ENCODE peak calls at places on chromosomes 7 and 10, in six cellular contexts. D is neuronal stem cell, X is H9, Q is IMR-90, B is trophoblast cell, R is H1. T is an unnamed sample.

GRCh38 chr7:999149-999883 is 16.3 kb downstream of the CYP2W1 start:
- DNase-seq in D (no peak), X (no peak), Q (no peak), B (peak), R (no peak), T (no peak)

GRCh38 chr7:129376076-129376777 is 58.0 kb upstream of the STRIP2 start:
- DNase-seq in D (no peak), X (no peak), Q (peak), B (peak), R (no peak), T (peak)

GRCh38 chr10:44883581-44884331 is 27.4 kb upstream of the TMEM72 start:
- DNase-seq in D (no peak), X (no peak), Q (no peak), B (no peak), R (no peak), T (no peak)

GRCh38 chr10:693506-693905 is 4.0 kb upstream of the DIP2C start:
- DNase-seq in D (no peak), X (no peak), Q (peak), B (no peak), R (no peak), T (no peak)

GRCh38 chr10:71611131-71611530 is 108.4 kb downstream of the C10orf105 start:
- DNase-seq in D (no peak), X (no peak), Q (no peak), B (no peak), R (no peak), T (no peak)

GRCh38 chr7:133585003-133585668 is 332.3 kb downstream of the EXOC4 start:
- DNase-seq in D (no peak), X (no peak), Q (no peak), B (no peak), R (no peak), T (peak)

GRCh38 chr10:109341986-109342385 is 581.3 kb downstream of the XPNPEP1 start:
- DNase-seq in D (no peak), X (no peak), Q (no peak), B (no peak), R (no peak), T (no peak)

GRCh38 chr10:93274419-93274818 is 200.7 kb downstream of the CYP26A1 start:
- DNase-seq in D (no peak), X (no peak), Q (no peak), B (peak), R (no peak), T (no peak)

GRCh38 chr10:102455893-102456471 is 4.6 kb upstream of the C10orf95 start:
- DNase-seq in D (no peak), X (peak), Q (peak), B (peak), R (no peak), T (peak)

GRCh38 chr10:90023950-90024349 is 322.6 kb downstream of the KIF20B start:
- DNase-seq in D (no peak), X (no peak), Q (no peak), B (no peak), R (no peak), T (no peak)

GRCh38 chr7:129831424-129832058 is 121.2 kb downstream of the UBE2H start:
- DNase-seq in D (peak), X (no peak), Q (peak), B (peak), R (no peak), T (peak)

DNA sequence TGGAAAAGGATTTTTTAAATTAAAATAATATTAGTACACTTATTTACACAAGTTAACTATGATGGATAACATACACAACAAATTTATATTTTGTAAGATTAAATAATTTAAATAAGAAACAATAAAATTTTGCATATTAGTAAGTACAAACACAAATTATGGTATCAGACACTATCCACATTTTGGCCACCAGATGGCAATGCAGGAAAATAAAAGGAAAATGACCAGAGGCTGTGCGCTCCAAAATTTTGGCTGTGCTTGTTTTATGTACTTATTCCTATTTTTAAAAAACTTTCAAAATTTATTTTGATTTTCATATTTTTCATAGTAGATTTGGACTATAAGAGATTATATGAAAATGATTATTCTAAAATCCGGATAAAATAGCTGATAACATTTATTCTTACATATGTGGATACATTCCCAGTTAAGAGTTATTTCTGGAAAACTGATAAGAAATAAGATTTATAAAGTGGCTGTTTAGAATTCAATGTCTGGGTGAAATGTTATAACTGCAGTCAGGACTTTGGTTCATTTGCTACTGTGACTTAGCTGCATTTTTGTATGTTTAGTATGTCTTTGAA is 274.7 kb upstream of the HGF start:
- DNase-seq in D (peak), X (no peak), Q (peak), B (peak), R (no peak), T (peak)
- H2AFZ ChIP-seq in D (no peak), X (no peak), Q (no peak), B (no peak), R (no peak), T (no peak)

GRCh38 chr10:126683466-126683865 is 13.0 kb upstream of the C10orf90 start:
- DNase-seq in D (no peak), X (no peak), Q (no peak), B (no peak), R (no peak), T (no peak)

GRCh38 chr10:126684171-126684745 is 13.8 kb upstream of the C10orf90 start:
- DNase-seq in D (no peak), X (no peak), Q (no peak), B (peak), R (no peak), T (peak)

GRCh38 chr10:126685756-126686155 is 15.3 kb upstream of the C10orf90 start:
- DNase-seq in D (no peak), X (no peak), Q (no peak), B (no peak), R (no peak), T (no peak)

GRCh38 chr10:126686732-126687693 is 16.5 kb upstream of the C10orf90 start:
- DNase-seq in D (no peak), X (peak), Q (no peak), B (no peak), R (no peak), T (peak)

DNA sequence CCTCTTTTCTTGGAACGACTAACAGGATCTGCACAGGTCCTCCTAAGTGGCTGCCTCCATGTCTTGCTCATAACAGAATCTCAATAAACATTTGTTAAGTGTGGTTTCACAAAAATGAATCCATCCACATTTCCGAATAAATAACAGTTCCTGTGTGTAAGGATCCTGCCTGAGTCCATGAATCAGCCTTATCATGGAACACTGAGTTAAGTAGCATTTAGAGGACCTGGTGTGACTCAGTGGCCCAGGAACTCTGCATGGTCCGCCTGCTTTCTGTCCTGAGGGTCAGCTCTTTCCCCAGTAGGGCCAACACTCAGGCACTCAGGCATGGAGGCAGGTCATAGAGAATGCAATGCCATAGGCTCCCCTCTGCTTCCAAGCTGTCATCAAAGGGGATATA is 15.8 kb upstream of the C10orf90 start:
- DNase-seq in D (no peak), X (no peak), Q (no peak), B (no peak), R (no peak), T (peak)
- H3K14ac ChIP-seq in D (no peak), X (no peak), Q (no peak), B (no peak), R (no peak), T (no peak)

DNA sequence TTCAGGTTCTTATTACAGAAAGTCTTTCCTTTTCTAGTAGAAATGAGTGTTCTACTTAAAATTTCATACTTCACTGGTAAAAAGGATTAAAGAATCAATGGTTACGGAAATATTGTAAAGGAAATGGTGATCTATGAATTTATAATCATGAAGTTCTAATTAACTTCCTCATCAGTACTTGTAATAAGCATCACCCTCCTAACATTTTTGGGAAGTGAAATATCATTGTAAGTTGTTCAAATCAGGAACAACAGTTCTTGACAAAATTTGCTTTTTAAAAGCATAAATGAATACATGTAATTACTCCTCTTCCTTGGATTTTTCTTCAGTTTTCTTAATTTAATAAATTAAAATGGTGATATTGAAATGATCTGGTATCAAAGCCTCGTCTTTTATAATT is 5.6 kb upstream of the PCGF5 start:
- DNase-seq in D (no peak), X (no peak), Q (no peak), B (no peak), R (no peak), T (no peak)
- H2AFZ ChIP-seq in D (no peak), X (no peak), Q (no peak), B (no peak), R (no peak), T (no peak)

DNA sequence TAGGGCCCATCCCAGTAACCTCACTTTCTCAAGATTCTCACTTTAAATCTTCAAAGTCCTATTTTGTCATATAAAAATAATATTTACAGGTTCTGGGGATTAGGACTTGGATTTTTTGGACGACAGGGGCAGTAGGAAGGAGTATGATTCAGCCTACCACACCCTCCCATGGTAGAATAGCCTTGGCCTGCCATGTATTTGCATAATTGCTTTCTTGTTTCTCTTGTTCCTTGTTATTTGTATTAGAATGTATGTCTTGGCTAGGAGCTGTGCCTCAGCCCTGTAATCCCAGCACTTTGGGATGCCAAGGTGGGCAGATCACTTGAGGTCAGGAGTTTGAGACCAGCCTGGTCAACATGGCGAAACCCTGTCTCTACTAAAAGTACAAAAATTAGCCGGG is 92.5 kb downstream of the ELAPOR2 start:
- DNase-seq in D (no peak), X (no peak), Q (no peak), B (no peak), R (no peak), T (no peak)
- H3K14ac ChIP-seq in D (no peak), X (peak), Q (no peak), B (no peak), R (no peak), T (no peak)

GRCh38 chr7:77428777-77429231 is 12.7 kb upstream of the GSAP start:
- DNase-seq in D (no peak), X (no peak), Q (no peak), B (peak), R (no peak), T (peak)

GRCh38 chr7:77427996-77428603 is 12.0 kb upstream of the GSAP start:
- DNase-seq in D (peak), X (no peak), Q (peak), B (peak), R (no peak), T (peak)

GRCh38 chr7:77425151-77426051 is 9.3 kb upstream of the GSAP start:
- DNase-seq in D (peak), X (peak), Q (peak), B (peak), R (no peak), T (peak)

GRCh38 chr7:77426052-77426404 is 9.9 kb upstream of the GSAP start:
- DNase-seq in D (no peak), X (no peak), Q (no peak), B (no peak), R (no peak), T (no peak)

GRCh38 chr7:77426521-77427051 is 10.4 kb upstream of the GSAP start:
- DNase-seq in D (peak), X (no peak), Q (peak), B (peak), R (no peak), T (peak)
- H2AFZ ChIP-seq in D (peak), X (no peak), Q (peak), B (no peak), R (no peak), T (no peak)

DNA sequence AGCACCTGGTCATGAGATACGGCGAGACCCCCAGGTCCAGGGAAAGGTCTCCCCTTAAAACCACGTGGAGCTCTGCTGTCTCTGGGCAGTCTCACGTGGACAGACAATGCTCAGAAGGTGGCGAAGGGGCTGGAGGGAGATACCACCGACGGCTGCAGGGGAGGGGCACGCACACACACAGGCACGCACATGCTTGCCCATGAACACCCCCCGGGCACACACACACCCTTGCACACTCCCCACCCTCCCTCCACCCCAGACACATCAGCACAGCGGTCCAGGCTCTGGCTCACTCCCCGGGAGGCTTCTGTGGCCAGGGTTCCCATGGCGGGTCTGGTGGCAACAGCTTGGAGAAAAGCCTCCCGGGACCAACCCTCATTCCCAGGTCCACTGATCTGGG is 52.4 kb upstream of the TNRC18 start:
- DNase-seq in D (no peak), X (no peak), Q (no peak), B (no peak), R (no peak), T (no peak)
- H3K14ac ChIP-seq in D (no peak), X (no peak), Q (no peak), B (no peak), R (no peak), T (no peak)

DNA sequence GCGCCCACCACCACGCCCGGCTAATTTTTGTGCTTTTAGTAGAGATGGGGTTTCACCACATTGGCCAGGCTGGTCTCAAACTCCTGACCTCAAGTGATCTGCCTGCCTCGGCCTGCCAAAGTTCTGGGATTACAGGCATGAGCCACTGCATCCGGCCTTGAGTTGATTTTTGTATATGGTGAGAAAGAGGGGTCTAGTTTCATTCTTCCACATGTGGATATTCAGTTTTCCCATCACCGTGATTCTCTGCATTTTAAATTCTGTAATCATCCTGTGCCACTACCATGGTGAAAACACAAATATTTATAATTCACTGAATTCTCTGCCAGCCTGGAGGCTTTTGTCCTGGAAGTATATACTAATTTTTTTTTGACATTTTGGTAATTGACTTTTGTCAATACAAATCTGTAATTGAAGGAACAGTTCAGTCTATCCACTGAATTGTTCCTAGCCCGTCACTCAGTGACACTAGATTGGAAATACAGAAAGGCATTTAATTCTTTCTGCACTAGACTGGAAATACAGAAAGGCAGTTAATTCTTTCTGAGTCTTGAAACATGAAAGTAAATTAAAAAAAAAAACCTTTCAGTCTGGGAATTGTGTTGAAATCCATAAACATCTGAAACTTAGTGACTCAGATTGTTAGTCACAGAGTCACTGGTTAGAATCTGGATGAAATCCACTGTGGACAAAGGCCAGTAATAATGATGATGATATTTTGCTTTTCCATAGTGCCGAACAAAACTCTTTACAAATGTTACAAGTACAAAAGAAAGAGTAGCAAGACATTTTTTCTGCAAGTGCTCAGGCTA is 5.4 kb upstream of the PRTFDC1 start:
- DNase-seq in D (no peak), X (no peak), Q (peak), B (no peak), R (no peak), T (peak)
- H2AFZ ChIP-seq in D (peak), X (no peak), Q (peak), B (no peak), R (no peak), T (no peak)

GRCh38 chr10:6182454-6183098 is 20.2 kb upstream of the PFKFB3 start:
- DNase-seq in D (no peak), X (no peak), Q (no peak), B (no peak), R (no peak), T (no peak)
- H3K14ac ChIP-seq in D (peak), X (no peak), Q (no peak), B (no peak), R (no peak), T (no peak)

GRCh38 chr10:81876253-81876731 is 1.3 kb downstream of the NRG3 start:
- DNase-seq in D (peak), X (peak), Q (no peak), B (no peak), R (peak), T (no peak)

GRCh38 chr10:81873231-81873931 is 1.6 kb upstream of the NRG3 start:
- DNase-seq in D (no peak), X (no peak), Q (no peak), B (no peak), R (no peak), T (no peak)

GRCh38 chr10:81873932-81874816 is 820 bp upstream of the NRG3 start:
- DNase-seq in D (peak), X (peak), Q (no peak), B (no peak), R (peak), T (peak)

GRCh38 chr10:81875680-81876252 is 772 bp downstream of the NRG3 start:
- DNase-seq in D (no peak), X (no peak), Q (no peak), B (no peak), R (peak), T (no peak)

GRCh38 chr10:81874878-81875679 is at the start of gene NRG3:
- DNase-seq in D (peak), X (no peak), Q (no peak), B (no peak), R (peak), T (no peak)
- H2AFZ ChIP-seq in D (peak), X (no peak), Q (no peak), B (no peak), R (peak), T (no peak)

T was measured in mesenchymal stem cell.